ENCODE peak calls at places on chromosomes 3 and 15, in seven cellular contexts. One of them, this sample, is unnamed.
A peak's percentile ranks its signal among the peaks of the same experiment; 100 is the strongest.

GRCh38 chr15:55673287-55673686 is 69.7 kb downstream of the PRTG start:
- DNase-seq in anterior cingulate cortex: no peak
- DNase-seq in NCI-H1436: no peak
- DNase-seq in RPMI8226: no peak
- DNase-seq in choroid plexus epithelial cell: no peak
- DNase-seq in iris pigment epithelial cell: no peak
- DNase-seq in GM23338: no peak
- DNase-seq in this sample: no peak

GRCh38 chr3:43105224-43105596 is 669 bp downstream of the POMGNT2 start:
- DNase-seq in GM23338: peak; percentile 22
- DNase-seq in anterior cingulate cortex: no peak
- DNase-seq in RPMI8226: peak; percentile 8
- DNase-seq in NCI-H1436: no peak
- DNase-seq in iris pigment epithelial cell: no peak
- DNase-seq in choroid plexus epithelial cell: no peak
- DNase-seq in this sample: peak; percentile 20

GRCh38 chr3:5466752-5467151 is 279.2 kb downstream of the EDEM1 start:
- DNase-seq in GM23338: no peak
- DNase-seq in choroid plexus epithelial cell: no peak
- DNase-seq in anterior cingulate cortex: no peak
- DNase-seq in RPMI8226: no peak
- DNase-seq in iris pigment epithelial cell: no peak
- DNase-seq in NCI-H1436: no peak
- DNase-seq in this sample: no peak

GRCh38 chr15:48627260-48627969 is 18.1 kb downstream of the FBN1 start:
- DNase-seq in choroid plexus epithelial cell: peak; percentile 75
- DNase-seq in RPMI8226: no peak
- DNase-seq in GM23338: peak; percentile 11
- DNase-seq in NCI-H1436: no peak
- DNase-seq in anterior cingulate cortex: no peak
- DNase-seq in iris pigment epithelial cell: peak; percentile 83
- DNase-seq in this sample: no peak

GRCh38 chr3:168973206-168973605 is 690.3 kb downstream of the MECOM start:
- DNase-seq in NCI-H1436: no peak
- DNase-seq in iris pigment epithelial cell: no peak
- DNase-seq in anterior cingulate cortex: no peak
- DNase-seq in RPMI8226: no peak
- DNase-seq in GM23338: no peak
- DNase-seq in choroid plexus epithelial cell: peak; percentile 3
- DNase-seq in this sample: no peak

GRCh38 chr3:40382617-40382979 is 4.4 kb upstream of the ENTPD3 start:
- DNase-seq in NCI-H1436: no peak
- DNase-seq in RPMI8226: no peak
- DNase-seq in GM23338: no peak
- DNase-seq in choroid plexus epithelial cell: peak; percentile 11
- DNase-seq in iris pigment epithelial cell: no peak
- DNase-seq in anterior cingulate cortex: no peak
- DNase-seq in this sample: no peak

GRCh38 chr3:55519016-55519415 is 31.9 kb upstream of the WNT5A start:
- DNase-seq in RPMI8226: no peak
- DNase-seq in choroid plexus epithelial cell: peak; percentile 52
- DNase-seq in iris pigment epithelial cell: peak; percentile 71
- DNase-seq in anterior cingulate cortex: no peak
- DNase-seq in GM23338: no peak
- DNase-seq in NCI-H1436: no peak
- DNase-seq in this sample: no peak

GRCh38 chr3:133945696-133946095 is 50.0 kb upstream of the RAB6B start:
- DNase-seq in anterior cingulate cortex: no peak
- DNase-seq in NCI-H1436: no peak
- DNase-seq in iris pigment epithelial cell: no peak
- DNase-seq in GM23338: no peak
- DNase-seq in choroid plexus epithelial cell: no peak
- DNase-seq in RPMI8226: no peak
- DNase-seq in this sample: no peak

GRCh38 chr15:74988007-74988800 is 7.2 kb upstream of the SCAMP5 start:
- DNase-seq in GM23338: peak; percentile 87
- DNase-seq in anterior cingulate cortex: no peak
- DNase-seq in iris pigment epithelial cell: peak; percentile 47
- DNase-seq in RPMI8226: peak; percentile 89
- DNase-seq in NCI-H1436: peak; percentile 50
- DNase-seq in choroid plexus epithelial cell: peak; percentile 65
- DNase-seq in this sample: no peak

GRCh38 chr3:41200669-41201021 is 1.3 kb downstream of the CTNNB1 start:
- DNase-seq in choroid plexus epithelial cell: peak; percentile 88
- DNase-seq in RPMI8226: no peak
- DNase-seq in GM23338: no peak
- DNase-seq in iris pigment epithelial cell: peak; percentile 80
- DNase-seq in NCI-H1436: no peak
- DNase-seq in anterior cingulate cortex: no peak
- DNase-seq in this sample: no peak

GRCh38 chr3:14510838-14511622 is 29.1 kb downstream of the GRIP2 start:
- DNase-seq in RPMI8226: no peak
- DNase-seq in anterior cingulate cortex: no peak
- DNase-seq in NCI-H1436: no peak
- DNase-seq in GM23338: no peak
- DNase-seq in iris pigment epithelial cell: no peak
- DNase-seq in choroid plexus epithelial cell: no peak
- DNase-seq in this sample: no peak

GRCh38 chr3:103863381-103863780 is 1428.6 kb downstream of the ZPLD1 start:
- DNase-seq in GM23338: no peak
- DNase-seq in choroid plexus epithelial cell: no peak
- DNase-seq in iris pigment epithelial cell: no peak
- DNase-seq in NCI-H1436: no peak
- DNase-seq in RPMI8226: no peak
- DNase-seq in anterior cingulate cortex: no peak
- DNase-seq in this sample: no peak

GRCh38 chr3:37779289-37780152 is 82.2 kb upstream of the CTDSPL start:
- DNase-seq in iris pigment epithelial cell: peak; percentile 87
- DNase-seq in NCI-H1436: peak; percentile 34
- DNase-seq in anterior cingulate cortex: peak; percentile 21
- DNase-seq in RPMI8226: peak; percentile 70
- DNase-seq in choroid plexus epithelial cell: peak; percentile 94
- DNase-seq in GM23338: peak; percentile 91
- DNase-seq in this sample: peak; percentile 12

GRCh38 chr3:197878427-197878826 is 71.6 kb upstream of the RPL35A start:
- DNase-seq in iris pigment epithelial cell: no peak
- DNase-seq in choroid plexus epithelial cell: no peak
- DNase-seq in NCI-H1436: no peak
- DNase-seq in RPMI8226: no peak
- DNase-seq in anterior cingulate cortex: no peak
- DNase-seq in GM23338: no peak
- DNase-seq in this sample: no peak

GRCh38 chr15:43923553-43923952 is 96.8 kb downstream of the WDR76 start:
- DNase-seq in RPMI8226: no peak
- DNase-seq in GM23338: no peak
- DNase-seq in anterior cingulate cortex: no peak
- DNase-seq in choroid plexus epithelial cell: no peak
- DNase-seq in iris pigment epithelial cell: no peak
- DNase-seq in NCI-H1436: no peak
- DNase-seq in this sample: no peak

GRCh38 chr15:90211440-90212168 is 10.5 kb downstream of the SEMA4B start:
- DNase-seq in NCI-H1436: no peak
- DNase-seq in iris pigment epithelial cell: peak; percentile 36
- DNase-seq in choroid plexus epithelial cell: peak; percentile 25
- DNase-seq in anterior cingulate cortex: no peak
- DNase-seq in GM23338: no peak
- DNase-seq in RPMI8226: no peak
- DNase-seq in this sample: no peak

GRCh38 chr3:128923607-128924385 is 44.4 kb downstream of the ACAD9 start:
- DNase-seq in GM23338: no peak
- DNase-seq in RPMI8226: no peak
- DNase-seq in iris pigment epithelial cell: no peak
- DNase-seq in NCI-H1436: no peak
- DNase-seq in anterior cingulate cortex: no peak
- DNase-seq in choroid plexus epithelial cell: no peak
- DNase-seq in this sample: no peak

GRCh38 chr15:78050851-78051250 is 26.7 kb downstream of the TBC1D2B start:
- DNase-seq in NCI-H1436: no peak
- DNase-seq in RPMI8226: no peak
- DNase-seq in GM23338: no peak
- DNase-seq in anterior cingulate cortex: no peak
- DNase-seq in iris pigment epithelial cell: no peak
- DNase-seq in choroid plexus epithelial cell: no peak
- DNase-seq in this sample: no peak

GRCh38 chr3:118772036-118773030 is 262.3 kb downstream of the IGSF11 start:
- DNase-seq in iris pigment epithelial cell: peak; percentile 14
- DNase-seq in anterior cingulate cortex: no peak
- DNase-seq in choroid plexus epithelial cell: peak; percentile 0
- DNase-seq in NCI-H1436: no peak
- DNase-seq in GM23338: peak; percentile 47
- DNase-seq in RPMI8226: no peak
- DNase-seq in this sample: no peak

GRCh38 chr15:77604973-77605372 is 27.7 kb downstream of the LINGO1 start:
- DNase-seq in anterior cingulate cortex: no peak
- DNase-seq in NCI-H1436: no peak
- DNase-seq in RPMI8226: no peak
- DNase-seq in GM23338: no peak
- DNase-seq in iris pigment epithelial cell: no peak
- DNase-seq in choroid plexus epithelial cell: no peak
- DNase-seq in this sample: no peak

GRCh38 chr3:160376681-160377080 is 22.3 kb downstream of the IFT80 start:
- DNase-seq in choroid plexus epithelial cell: peak; percentile 32
- DNase-seq in RPMI8226: no peak
- DNase-seq in NCI-H1436: no peak
- DNase-seq in iris pigment epithelial cell: peak; percentile 58
- DNase-seq in anterior cingulate cortex: no peak
- DNase-seq in GM23338: no peak
- DNase-seq in this sample: no peak

GRCh38 chr15:90863987-90864386 is 4.4 kb upstream of the FURIN start:
- DNase-seq in NCI-H1436: no peak
- DNase-seq in RPMI8226: no peak
- DNase-seq in anterior cingulate cortex: no peak
- DNase-seq in choroid plexus epithelial cell: no peak
- DNase-seq in iris pigment epithelial cell: no peak
- DNase-seq in GM23338: no peak
- DNase-seq in this sample: no peak

GRCh38 chr3:45748068-45748467 is 48.3 kb downstream of the SLC6A20 start:
- DNase-seq in RPMI8226: no peak
- DNase-seq in iris pigment epithelial cell: no peak
- DNase-seq in NCI-H1436: no peak
- DNase-seq in anterior cingulate cortex: no peak
- DNase-seq in choroid plexus epithelial cell: no peak
- DNase-seq in GM23338: no peak
- DNase-seq in this sample: no peak

GRCh38 chr15:29208352-29208751 is 61.3 kb downstream of the NSMCE3 start:
- DNase-seq in GM23338: no peak
- DNase-seq in anterior cingulate cortex: no peak
- DNase-seq in choroid plexus epithelial cell: peak; percentile 57
- DNase-seq in NCI-H1436: peak; percentile 3
- DNase-seq in RPMI8226: no peak
- DNase-seq in iris pigment epithelial cell: peak; percentile 8
- DNase-seq in this sample: no peak